ENCODE peak calls at places on chromosomes 4 and X, in eight cellular contexts. One of them, this sample, is unnamed.

GRCh38 chrX:148741441-148741840 is 241.0 kb downstream of the AFF2 start:
- DNase-seq in HEK293T: no peak
- DNase-seq in tibial nerve: no peak
- DNase-seq in IMR-90: no peak
- DNase-seq in GM04504: no peak
- DNase-seq in caudate nucleus: no peak
- DNase-seq in HuH-7.5: no peak
- DNase-seq in dermis blood vessel endothelial cell: no peak
- DNase-seq in this sample: no peak

GRCh38 chrX:9566150-9566621 is 101.3 kb downstream of the TBL1X start:
- DNase-seq in HEK293T: no peak
- DNase-seq in tibial nerve: peak
- DNase-seq in IMR-90: peak
- DNase-seq in GM04504: peak
- DNase-seq in caudate nucleus: no peak
- DNase-seq in HuH-7.5: no peak
- DNase-seq in dermis blood vessel endothelial cell: peak
- DNase-seq in this sample: no peak

GRCh38 chr4:182931691-182932297 is 14.6 kb upstream of the DCTD start:
- DNase-seq in HEK293T: no peak
- DNase-seq in tibial nerve: no peak
- DNase-seq in IMR-90: peak
- DNase-seq in GM04504: no peak
- DNase-seq in caudate nucleus: no peak
- DNase-seq in HuH-7.5: no peak
- DNase-seq in dermis blood vessel endothelial cell: no peak
- DNase-seq in this sample: no peak

GRCh38 chrX:52346462-52347165 is 22.2 kb upstream of the XAGE2 start:
- DNase-seq in HEK293T: no peak
- DNase-seq in tibial nerve: no peak
- DNase-seq in IMR-90: peak
- DNase-seq in GM04504: no peak
- DNase-seq in caudate nucleus: no peak
- DNase-seq in HuH-7.5: no peak
- DNase-seq in dermis blood vessel endothelial cell: no peak
- DNase-seq in this sample: no peak

GRCh38 chr4:108029321-108029720 is 39.6 kb downstream of the HADH start:
- DNase-seq in HEK293T: no peak
- DNase-seq in tibial nerve: no peak
- DNase-seq in IMR-90: no peak
- DNase-seq in GM04504: no peak
- DNase-seq in caudate nucleus: no peak
- DNase-seq in HuH-7.5: no peak
- DNase-seq in dermis blood vessel endothelial cell: no peak
- DNase-seq in this sample: no peak

GRCh38 chr4:155999743-156000142 is 46.1 kb upstream of the CTSO start:
- DNase-seq in HEK293T: peak
- DNase-seq in tibial nerve: no peak
- DNase-seq in IMR-90: no peak
- DNase-seq in GM04504: no peak
- DNase-seq in caudate nucleus: peak
- DNase-seq in HuH-7.5: peak
- DNase-seq in dermis blood vessel endothelial cell: no peak
- DNase-seq in this sample: no peak

GRCh38 chr4:130632731-130633604 is 1537.0 kb downstream of the C4orf33 start:
- DNase-seq in HEK293T: no peak
- DNase-seq in tibial nerve: no peak
- DNase-seq in IMR-90: no peak
- DNase-seq in GM04504: no peak
- DNase-seq in caudate nucleus: no peak
- DNase-seq in HuH-7.5: no peak
- DNase-seq in dermis blood vessel endothelial cell: no peak
- DNase-seq in this sample: no peak

GRCh38 chr4:95415346-95415771 is 133.4 kb downstream of the UNC5C start:
- DNase-seq in HEK293T: no peak
- DNase-seq in tibial nerve: no peak
- DNase-seq in IMR-90: peak
- DNase-seq in GM04504: no peak
- DNase-seq in caudate nucleus: no peak
- DNase-seq in HuH-7.5: no peak
- DNase-seq in dermis blood vessel endothelial cell: no peak
- DNase-seq in this sample: no peak

GRCh38 chr4:45662996-45663395 is 460.9 kb downstream of the GABRG1 start:
- DNase-seq in HEK293T: no peak
- DNase-seq in tibial nerve: no peak
- DNase-seq in IMR-90: no peak
- DNase-seq in GM04504: no peak
- DNase-seq in caudate nucleus: no peak
- DNase-seq in HuH-7.5: no peak
- DNase-seq in dermis blood vessel endothelial cell: no peak
- DNase-seq in this sample: no peak

GRCh38 chr4:153223935-153224334 is 19.7 kb downstream of the TRIM2 start:
- DNase-seq in HEK293T: no peak
- DNase-seq in tibial nerve: no peak
- DNase-seq in IMR-90: peak
- DNase-seq in GM04504: no peak
- DNase-seq in caudate nucleus: no peak
- DNase-seq in HuH-7.5: no peak
- DNase-seq in dermis blood vessel endothelial cell: peak
- DNase-seq in this sample: no peak

GRCh38 chr4:69362351-69362750 is 82.1 kb downstream of the UGT2B28 start:
- DNase-seq in HEK293T: no peak
- DNase-seq in tibial nerve: no peak
- DNase-seq in IMR-90: no peak
- DNase-seq in GM04504: no peak
- DNase-seq in caudate nucleus: no peak
- DNase-seq in HuH-7.5: no peak
- DNase-seq in dermis blood vessel endothelial cell: no peak
- DNase-seq in this sample: no peak

GRCh38 chrX:130726661-130727060 is 176.3 kb downstream of the ENOX2 start:
- DNase-seq in HEK293T: no peak
- DNase-seq in tibial nerve: no peak
- DNase-seq in IMR-90: peak
- DNase-seq in GM04504: peak
- DNase-seq in caudate nucleus: no peak
- DNase-seq in HuH-7.5: no peak
- DNase-seq in dermis blood vessel endothelial cell: no peak
- DNase-seq in this sample: no peak

GRCh38 chr4:3799496-3799895 is 33.3 kb downstream of the ADRA2C start:
- DNase-seq in HEK293T: no peak
- DNase-seq in tibial nerve: no peak
- DNase-seq in IMR-90: no peak
- DNase-seq in GM04504: no peak
- DNase-seq in caudate nucleus: no peak
- DNase-seq in HuH-7.5: no peak
- DNase-seq in dermis blood vessel endothelial cell: no peak
- DNase-seq in this sample: no peak

GRCh38 chr4:42995343-42995944 is 102.9 kb downstream of the GRXCR1 start:
- DNase-seq in HEK293T: peak
- DNase-seq in tibial nerve: no peak
- DNase-seq in IMR-90: peak
- DNase-seq in GM04504: peak
- DNase-seq in caudate nucleus: no peak
- DNase-seq in HuH-7.5: peak
- DNase-seq in dermis blood vessel endothelial cell: peak
- DNase-seq in this sample: peak

GRCh38 chr4:26372525-26373172 is 51.8 kb downstream of the RBPJ start:
- DNase-seq in HEK293T: peak
- DNase-seq in tibial nerve: no peak
- DNase-seq in IMR-90: peak
- DNase-seq in GM04504: no peak
- DNase-seq in caudate nucleus: no peak
- DNase-seq in HuH-7.5: peak
- DNase-seq in dermis blood vessel endothelial cell: peak
- DNase-seq in this sample: peak

GRCh38 chr4:53847935-53848334 is 216.5 kb downstream of the CHIC2 start:
- DNase-seq in HEK293T: no peak
- DNase-seq in tibial nerve: no peak
- DNase-seq in IMR-90: no peak
- DNase-seq in GM04504: no peak
- DNase-seq in caudate nucleus: no peak
- DNase-seq in HuH-7.5: peak
- DNase-seq in dermis blood vessel endothelial cell: no peak
- DNase-seq in this sample: no peak

GRCh38 chrX:123223859-123224258 is 39.8 kb downstream of the GRIA3 start:
- DNase-seq in HEK293T: no peak
- DNase-seq in tibial nerve: no peak
- DNase-seq in IMR-90: no peak
- DNase-seq in GM04504: no peak
- DNase-seq in caudate nucleus: no peak
- DNase-seq in HuH-7.5: no peak
- DNase-seq in dermis blood vessel endothelial cell: no peak
- DNase-seq in this sample: no peak

GRCh38 chr4:77153016-77153415 is 4.0 kb upstream of the CCNG2 start:
- DNase-seq in HEK293T: no peak
- DNase-seq in tibial nerve: no peak
- DNase-seq in IMR-90: no peak
- DNase-seq in GM04504: no peak
- DNase-seq in caudate nucleus: no peak
- DNase-seq in HuH-7.5: no peak
- DNase-seq in dermis blood vessel endothelial cell: no peak
- DNase-seq in this sample: no peak

GRCh38 chr4:153750197-153750817 is 9.5 kb downstream of the RNF175 start:
- DNase-seq in HEK293T: peak
- DNase-seq in tibial nerve: no peak
- DNase-seq in IMR-90: peak
- DNase-seq in GM04504: peak
- DNase-seq in caudate nucleus: peak
- DNase-seq in HuH-7.5: peak
- DNase-seq in dermis blood vessel endothelial cell: peak
- DNase-seq in this sample: peak

GRCh38 chr4:68434277-68434676 is 13.0 kb upstream of the TMPRSS11E start:
- DNase-seq in HEK293T: no peak
- DNase-seq in tibial nerve: no peak
- DNase-seq in IMR-90: no peak
- DNase-seq in GM04504: no peak
- DNase-seq in caudate nucleus: no peak
- DNase-seq in HuH-7.5: no peak
- DNase-seq in dermis blood vessel endothelial cell: no peak
- DNase-seq in this sample: no peak

GRCh38 chr4:159267023-159267939 is 164.4 kb downstream of the RAPGEF2 start:
- DNase-seq in HEK293T: no peak
- DNase-seq in tibial nerve: no peak
- DNase-seq in IMR-90: peak
- DNase-seq in GM04504: no peak
- DNase-seq in caudate nucleus: no peak
- DNase-seq in HuH-7.5: no peak
- DNase-seq in dermis blood vessel endothelial cell: peak
- DNase-seq in this sample: no peak

GRCh38 chr4:185847352-185848078 is 35.5 kb upstream of the SORBS2 start:
- DNase-seq in HEK293T: peak
- DNase-seq in tibial nerve: no peak
- DNase-seq in IMR-90: peak
- DNase-seq in GM04504: peak
- DNase-seq in caudate nucleus: no peak
- DNase-seq in HuH-7.5: no peak
- DNase-seq in dermis blood vessel endothelial cell: no peak
- DNase-seq in this sample: no peak

GRCh38 chr4:141501395-141501794 is 135.0 kb upstream of the IL15 start:
- DNase-seq in HEK293T: no peak
- DNase-seq in tibial nerve: no peak
- DNase-seq in IMR-90: peak
- DNase-seq in GM04504: no peak
- DNase-seq in caudate nucleus: no peak
- DNase-seq in HuH-7.5: no peak
- DNase-seq in dermis blood vessel endothelial cell: no peak
- DNase-seq in this sample: no peak

GRCh38 chr4:70839537-70840093 is at the start of gene GRSF1:
- DNase-seq in HEK293T: peak
- DNase-seq in tibial nerve: peak
- DNase-seq in IMR-90: peak
- DNase-seq in GM04504: peak
- DNase-seq in caudate nucleus: peak
- DNase-seq in HuH-7.5: peak
- DNase-seq in dermis blood vessel endothelial cell: peak
- DNase-seq in this sample: peak

GRCh38 chrX:114500622-114501021 is 83.3 kb upstream of the HTR2C start:
- DNase-seq in HEK293T: no peak
- DNase-seq in tibial nerve: no peak
- DNase-seq in IMR-90: no peak
- DNase-seq in GM04504: no peak
- DNase-seq in caudate nucleus: no peak
- DNase-seq in HuH-7.5: no peak
- DNase-seq in dermis blood vessel endothelial cell: no peak
- DNase-seq in this sample: no peak

GRCh38 chr4:14130551-14130950 is 503.0 kb upstream of the BOD1L1 start:
- DNase-seq in HEK293T: no peak
- DNase-seq in tibial nerve: no peak
- DNase-seq in IMR-90: peak
- DNase-seq in GM04504: peak
- DNase-seq in caudate nucleus: no peak
- DNase-seq in HuH-7.5: no peak
- DNase-seq in dermis blood vessel endothelial cell: no peak
- DNase-seq in this sample: no peak

GRCh38 chr4:91916219-91916618 is 387.5 kb upstream of the GRID2 start:
- DNase-seq in HEK293T: no peak
- DNase-seq in tibial nerve: no peak
- DNase-seq in IMR-90: no peak
- DNase-seq in GM04504: no peak
- DNase-seq in caudate nucleus: no peak
- DNase-seq in HuH-7.5: no peak
- DNase-seq in dermis blood vessel endothelial cell: no peak
- DNase-seq in this sample: no peak

This sample was measured in K562.